ENCODE peak calls at places on chromosome 20, in six cellular contexts. Z is activated CD4-positive, alpha-beta T cell treated with anti-CD3 and anti-CD28 coated beads, Interleukin-2, amount 50 U/mL, for 48 hours; T is astrocyte; W is effector CD4-positive, alpha-beta T cell; J is GM12892; N is cerebellar cortex. O is an unnamed sample.

GRCh38 chr20:20167704-20168103 is 115.4 kb downstream of the CFAP61 start:
- DNase-seq in T (no peak), N (no peak), Z (no peak), J (no peak), W (no peak), O (no peak)

GRCh38 chr20:14288341-14289330 is 48.8 kb downstream of the FLRT3 start:
- DNase-seq in N (no peak), J (no peak), Z (no peak), T (peak), W (no peak), O (peak)

GRCh38 chr20:47411161-47411560 is 54.7 kb upstream of the ZMYND8 start:
- DNase-seq in N (no peak), W (no peak), T (no peak), J (no peak), Z (no peak), O (no peak)

GRCh38 chr20:35616465-35617396 is 1.1 kb downstream of the SPAG4 start:
- DNase-seq in W (peak), T (peak), Z (peak), N (peak), J (peak), O (peak)

GRCh38 chr20:41166201-41167117 is 29.1 kb downstream of the PLCG1 start:
- DNase-seq in T (no peak), Z (no peak), W (no peak), J (no peak), N (no peak), O (no peak)

GRCh38 chr20:51570755-51571469 is 28.4 kb upstream of the NFATC2 start:
- DNase-seq in Z (no peak), J (no peak), N (no peak), T (no peak), W (no peak), O (no peak)

GRCh38 chr20:47258745-47259695 is 97.5 kb downstream of the ZMYND8 start:
- DNase-seq in J (peak), W (no peak), N (no peak), T (peak), Z (no peak), O (no peak)

GRCh38 chr20:43446361-43446879 is 11.3 kb upstream of the SRSF6 start:
- DNase-seq in T (no peak), Z (no peak), W (no peak), J (no peak), N (no peak), O (peak)

GRCh38 chr20:62437985-62438384 is 10.6 kb upstream of the RBBP8NL start:
- DNase-seq in N (no peak), T (no peak), W (no peak), Z (no peak), J (no peak), O (no peak)